ENCODE peak calls at places on chromosomes 13 and 19, in seven cellular contexts. One of them, this sample, is unnamed.

GRCh38 chr19:9839415-9839814 is 4.3 kb downstream of the PIN1 start:
- DNase-seq in lung: no peak
- DNase-seq in lower lobe of right lung: no peak
- DNase-seq in activated naive CD4-positive, alpha-beta T cell treated with anti-CD3 and anti-CD28 coated beads, Interleukin-2, amount 50 U/mL, for 16 hours: no peak
- DNase-seq in CD8-positive, alpha-beta T cell: no peak
- DNase-seq in stimulated activated CD4-positive, alpha-beta T cell treated with anti-CD3 and anti-CD28 coated beads, Interleukin-4, amount 100 ng/mL, for 4 hours: no peak
- DNase-seq in stimulated activated naive B cell treated with anti-CD40 and anti-IgM and Interleukin-4, amounts not matched to agents 10 μg/mL and 1 μg/mL and 100 μg/mL, for 72 hours: no peak
- DNase-seq in this sample: no peak

GRCh38 chr19:10800488-10800887 is 35.5 kb downstream of the TMED1 start:
- DNase-seq in activated naive CD4-positive, alpha-beta T cell treated with anti-CD3 and anti-CD28 coated beads, Interleukin-2, amount 50 U/mL, for 16 hours: no peak
- DNase-seq in lower lobe of right lung: no peak
- DNase-seq in CD8-positive, alpha-beta T cell: no peak
- DNase-seq in stimulated activated CD4-positive, alpha-beta T cell treated with anti-CD3 and anti-CD28 coated beads, Interleukin-4, amount 100 ng/mL, for 4 hours: no peak
- DNase-seq in stimulated activated naive B cell treated with anti-CD40 and anti-IgM and Interleukin-4, amounts not matched to agents 10 μg/mL and 1 μg/mL and 100 μg/mL, for 72 hours: no peak
- DNase-seq in lung: no peak
- DNase-seq in this sample: peak; percentile 47

GRCh38 chr19:12555456-12555930 is 4.2 kb upstream of the ZNF564 start:
- DNase-seq in lung: no peak
- DNase-seq in stimulated activated CD4-positive, alpha-beta T cell treated with anti-CD3 and anti-CD28 coated beads, Interleukin-4, amount 100 ng/mL, for 4 hours: no peak
- DNase-seq in lower lobe of right lung: no peak
- DNase-seq in stimulated activated naive B cell treated with anti-CD40 and anti-IgM and Interleukin-4, amounts not matched to agents 10 μg/mL and 1 μg/mL and 100 μg/mL, for 72 hours: no peak
- DNase-seq in activated naive CD4-positive, alpha-beta T cell treated with anti-CD3 and anti-CD28 coated beads, Interleukin-2, amount 50 U/mL, for 16 hours: no peak
- DNase-seq in CD8-positive, alpha-beta T cell: no peak
- DNase-seq in this sample: no peak

GRCh38 chr13:73715114-73715909 is 418.9 kb downstream of the KLF12 start:
- DNase-seq in lung: peak; percentile 33
- DNase-seq in CD8-positive, alpha-beta T cell: peak; percentile 66
- DNase-seq in activated naive CD4-positive, alpha-beta T cell treated with anti-CD3 and anti-CD28 coated beads, Interleukin-2, amount 50 U/mL, for 16 hours: peak; percentile 58
- DNase-seq in stimulated activated CD4-positive, alpha-beta T cell treated with anti-CD3 and anti-CD28 coated beads, Interleukin-4, amount 100 ng/mL, for 4 hours: peak; percentile 68
- DNase-seq in lower lobe of right lung: peak; percentile 66
- DNase-seq in stimulated activated naive B cell treated with anti-CD40 and anti-IgM and Interleukin-4, amounts not matched to agents 10 μg/mL and 1 μg/mL and 100 μg/mL, for 72 hours: peak; percentile 3
- DNase-seq in this sample: no peak

GRCh38 chr19:50496189-50497029 is 14.6 kb downstream of the JOSD2 start:
- DNase-seq in stimulated activated naive B cell treated with anti-CD40 and anti-IgM and Interleukin-4, amounts not matched to agents 10 μg/mL and 1 μg/mL and 100 μg/mL, for 72 hours: no peak
- DNase-seq in lung: no peak
- DNase-seq in activated naive CD4-positive, alpha-beta T cell treated with anti-CD3 and anti-CD28 coated beads, Interleukin-2, amount 50 U/mL, for 16 hours: no peak
- DNase-seq in CD8-positive, alpha-beta T cell: no peak
- DNase-seq in stimulated activated CD4-positive, alpha-beta T cell treated with anti-CD3 and anti-CD28 coated beads, Interleukin-4, amount 100 ng/mL, for 4 hours: no peak
- DNase-seq in lower lobe of right lung: peak; percentile 36
- DNase-seq in this sample: peak; percentile 49

GRCh38 chr13:111860161-111860560 is 206.8 kb upstream of the SOX1 start:
- DNase-seq in stimulated activated naive B cell treated with anti-CD40 and anti-IgM and Interleukin-4, amounts not matched to agents 10 μg/mL and 1 μg/mL and 100 μg/mL, for 72 hours: no peak
- DNase-seq in stimulated activated CD4-positive, alpha-beta T cell treated with anti-CD3 and anti-CD28 coated beads, Interleukin-4, amount 100 ng/mL, for 4 hours: no peak
- DNase-seq in lung: no peak
- DNase-seq in lower lobe of right lung: no peak
- DNase-seq in CD8-positive, alpha-beta T cell: no peak
- DNase-seq in activated naive CD4-positive, alpha-beta T cell treated with anti-CD3 and anti-CD28 coated beads, Interleukin-2, amount 50 U/mL, for 16 hours: no peak
- DNase-seq in this sample: peak; percentile 56

GRCh38 chr19:30719189-30719990 is 347.2 kb downstream of the ZNF536 start:
- DNase-seq in stimulated activated naive B cell treated with anti-CD40 and anti-IgM and Interleukin-4, amounts not matched to agents 10 μg/mL and 1 μg/mL and 100 μg/mL, for 72 hours: peak; percentile 4
- DNase-seq in CD8-positive, alpha-beta T cell: no peak
- DNase-seq in activated naive CD4-positive, alpha-beta T cell treated with anti-CD3 and anti-CD28 coated beads, Interleukin-2, amount 50 U/mL, for 16 hours: no peak
- DNase-seq in stimulated activated CD4-positive, alpha-beta T cell treated with anti-CD3 and anti-CD28 coated beads, Interleukin-4, amount 100 ng/mL, for 4 hours: no peak
- DNase-seq in lung: no peak
- DNase-seq in lower lobe of right lung: peak; percentile 64
- DNase-seq in this sample: peak; percentile 67

GRCh38 chr13:111547726-111548273 is 227.4 kb downstream of the TEX29 start:
- DNase-seq in lower lobe of right lung: no peak
- DNase-seq in CD8-positive, alpha-beta T cell: no peak
- DNase-seq in stimulated activated naive B cell treated with anti-CD40 and anti-IgM and Interleukin-4, amounts not matched to agents 10 μg/mL and 1 μg/mL and 100 μg/mL, for 72 hours: no peak
- DNase-seq in activated naive CD4-positive, alpha-beta T cell treated with anti-CD3 and anti-CD28 coated beads, Interleukin-2, amount 50 U/mL, for 16 hours: no peak
- DNase-seq in lung: no peak
- DNase-seq in stimulated activated CD4-positive, alpha-beta T cell treated with anti-CD3 and anti-CD28 coated beads, Interleukin-4, amount 100 ng/mL, for 4 hours: no peak
- DNase-seq in this sample: no peak